ENCODE peak calls at places on chromosome 10, in five cellular contexts. K is WERI-Rb-1, S is fibroblast of pulmonary artery, F is brain microvascular endothelial cell, P is kidney epithelial cell. B is an unnamed sample.

GRCh38 chr10:91590142-91590903 is 42.5 kb downstream of the PPP1R3C start:
- DNase-seq in F (peak), P (no peak), K (no peak), S (peak), B (peak)

GRCh38 chr10:22986771-22987542 is 59.1 kb downstream of the ARMC3 start:
- DNase-seq in S (peak), K (no peak), P (no peak), F (no peak), B (no peak)

GRCh38 chr10:103661198-103661950 is 167.9 kb downstream of the NEURL1 start:
- DNase-seq in K (no peak), S (peak), F (peak), P (peak), B (peak)

GRCh38 chr10:113857210-113857609 is 2.7 kb downstream of the NHLRC2 start:
- DNase-seq in F (no peak), S (no peak), P (no peak), K (no peak), B (no peak)

GRCh38 chr10:9243861-9244515 is 1189.5 kb downstream of the GATA3 start:
- DNase-seq in K (peak), P (no peak), F (no peak), S (no peak), B (no peak)

GRCh38 chr10:6239213-6239991 is 36.7 kb downstream of the PFKFB3 start:
- DNase-seq in F (peak), S (peak), P (peak), K (no peak), B (peak)

GRCh38 chr10:95742962-95743535 is 12.9 kb upstream of the ENTPD1 start:
- DNase-seq in P (no peak), K (no peak), F (no peak), S (no peak), B (no peak)

GRCh38 chr10:128064615-128065580 is 61.3 kb downstream of the MKI67 start:
- DNase-seq in K (peak), P (peak), F (peak), S (peak), B (peak)

GRCh38 chr10:109887272-109887671 is 36.0 kb downstream of the XPNPEP1 start:
- DNase-seq in F (no peak), S (no peak), P (no peak), K (no peak), B (no peak)

GRCh38 chr10:3636356-3637181 is 148.4 kb downstream of the KLF6 start:
- DNase-seq in F (no peak), S (no peak), P (no peak), K (no peak), B (no peak)

GRCh38 chr10:99540339-99540672 is 7.6 kb downstream of the NKX2-3 start:
- DNase-seq in K (no peak), S (no peak), F (no peak), P (no peak), B (no peak)

GRCh38 chr10:70500812-70501301 is 22.3 kb downstream of the PALD1 start:
- DNase-seq in K (no peak), F (no peak), S (no peak), P (no peak), B (no peak)

GRCh38 chr10:132836832-132837540 is 51.0 kb upstream of the NKX6-2 start:
- DNase-seq in F (no peak), S (peak), K (peak), P (no peak), B (no peak)

GRCh38 chr10:43825984-43826383 is 177.3 kb upstream of the ZNF32 start:
- DNase-seq in S (no peak), P (no peak), F (no peak), K (no peak), B (no peak)

GRCh38 chr10:71941318-71941717 is 22.9 kb upstream of the CHST3 start:
- DNase-seq in S (no peak), F (no peak), K (no peak), P (no peak), B (no peak)

GRCh38 chr10:116270691-116271592 is 2.1 kb downstream of the GFRA1 start:
- DNase-seq in S (no peak), F (no peak), K (no peak), P (no peak), B (no peak)

GRCh38 chr10:38038107-38038931 is 27.8 kb downstream of the ZNF33A start:
- DNase-seq in S (peak), P (no peak), F (no peak), K (no peak), B (no peak)

GRCh38 chr10:68099736-68100135 is 9.6 kb upstream of the MYPN start:
- DNase-seq in P (no peak), F (peak), K (no peak), S (peak), B (peak)

GRCh38 chr10:93206652-93207051 is 133.0 kb downstream of the CYP26A1 start:
- DNase-seq in P (no peak), F (no peak), K (no peak), S (no peak), B (no peak)

GRCh38 chr10:77513220-77513619 is 124.4 kb downstream of the KCNMA1 start:
- DNase-seq in S (no peak), K (no peak), P (no peak), F (no peak), B (no peak)

GRCh38 chr10:5968037-5968680 is 9.2 kb downstream of the IL15RA start:
- DNase-seq in K (no peak), F (no peak), S (no peak), P (no peak), B (no peak)

GRCh38 chr10:49744924-49745605 is 17.1 kb downstream of the OGDHL start:
- DNase-seq in K (no peak), P (no peak), F (no peak), S (no peak), B (no peak)

GRCh38 chr10:15744217-15744865 is 24.6 kb upstream of the ITGA8 start:
- DNase-seq in F (peak), S (peak), K (peak), P (no peak), B (no peak)

GRCh38 chr10:31926154-31926553 is 2.5 kb downstream of the ARHGAP12 start:
- DNase-seq in P (no peak), F (no peak), S (no peak), K (no peak), B (no peak)

GRCh38 chr10:123991622-123992570 is 100.3 kb upstream of the CPXM2 start:
- DNase-seq in F (no peak), K (no peak), S (no peak), P (no peak), B (no peak)
- H3K4me3 ChIP-seq in F (no peak), K (no peak), S (no peak), P (peak), B (peak)

GRCh38 chr10:19518632-19519031 is 297.6 kb upstream of the PLXDC2 start:
- DNase-seq in P (no peak), F (no peak), K (no peak), S (no peak), B (no peak)
- H3K4me3 ChIP-seq in P (no peak), F (no peak), K (no peak), S (no peak), B (no peak)

DNA sequence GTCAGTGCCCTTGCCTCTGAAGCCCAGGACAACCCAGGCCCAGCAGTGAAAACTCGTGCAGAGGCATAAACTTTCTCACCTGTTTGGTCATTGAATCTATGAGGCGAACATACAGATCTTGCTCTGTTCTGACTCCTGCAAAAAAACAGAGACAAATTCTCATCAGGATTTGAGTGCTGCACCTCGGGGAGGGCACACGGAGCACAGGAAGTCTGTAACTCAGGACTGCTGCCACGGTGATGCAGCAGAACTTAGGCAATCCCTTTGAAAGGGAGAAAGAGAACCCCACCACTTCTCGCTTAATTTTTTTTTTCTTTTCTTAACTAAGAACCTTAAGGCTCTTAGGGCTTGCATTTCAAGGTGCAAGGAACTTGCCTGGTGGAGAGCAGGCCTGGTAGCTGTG is 2.0 kb downstream of the EBF3 start:
- DNase-seq in K (no peak), F (no peak), P (no peak), S (peak), B (no peak)
- H3K4me3 ChIP-seq in K (no peak), F (no peak), P (no peak), S (peak), B (peak)

GRCh38 chr10:58631715-58632114 is 119.0 kb downstream of the BICC1 start:
- DNase-seq in F (no peak), P (no peak), S (peak), K (no peak), B (no peak)
- H3K4me3 ChIP-seq in F (no peak), P (no peak), S (no peak), K (no peak), B (no peak)

DNA sequence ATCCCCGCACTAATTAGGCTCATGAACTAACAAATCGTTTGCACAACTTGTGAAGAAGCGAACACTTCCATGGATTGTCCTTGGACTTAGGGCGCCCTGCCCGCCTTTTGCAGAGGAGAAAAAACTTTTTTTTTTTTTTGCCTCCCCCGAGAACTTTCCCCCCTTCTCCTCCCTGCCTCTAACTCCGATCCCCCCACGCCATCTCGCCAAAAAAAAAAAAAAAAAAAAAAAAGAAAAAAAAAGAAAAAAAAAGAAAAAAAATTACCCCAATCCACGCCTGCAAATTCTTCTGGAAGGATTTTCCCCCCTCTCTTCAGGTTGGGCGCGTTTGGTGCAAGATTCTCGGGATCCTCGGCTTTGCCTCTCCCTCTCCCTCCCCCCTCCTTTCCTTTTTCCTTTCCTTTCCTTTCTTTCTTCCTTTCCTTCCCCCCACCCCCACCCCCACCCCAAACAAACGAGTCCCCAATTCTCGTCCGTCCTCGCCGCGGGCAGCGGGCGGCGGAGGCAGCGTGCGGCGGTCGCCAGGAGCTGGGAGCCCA is at the start of gene EMX2:
- DNase-seq in K (no peak), F (no peak), S (no peak), P (no peak), B (no peak)
- H3K4me3 ChIP-seq in K (peak), F (peak), S (peak), P (peak), B (peak)

DNA sequence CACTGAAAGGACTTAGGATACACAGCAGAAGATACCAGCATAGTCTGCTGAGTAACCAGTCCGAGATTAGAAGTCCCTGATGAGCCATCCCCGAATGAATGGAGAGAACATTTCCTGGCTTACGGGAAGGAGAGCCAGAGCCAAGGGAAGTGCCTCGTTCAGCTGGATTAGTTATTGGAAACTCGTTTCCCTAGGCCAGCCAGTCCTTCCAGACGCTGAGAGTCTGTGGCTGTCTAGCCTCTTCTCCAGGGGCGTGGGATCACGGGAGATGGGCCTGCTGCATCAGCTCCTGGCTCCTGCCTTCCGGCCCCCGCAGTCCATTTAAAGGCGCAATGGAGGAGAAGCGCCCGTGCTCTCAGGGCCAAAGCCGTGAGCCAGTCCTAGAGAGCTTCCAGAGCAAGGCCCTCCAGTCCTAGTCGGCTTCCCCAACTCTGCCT is 712.8 kb downstream of the PARD3 start:
- DNase-seq in S (peak), P (no peak), K (no peak), F (peak), B (peak)
- H3K4me3 ChIP-seq in S (no peak), P (no peak), K (no peak), F (no peak), B (no peak)

B was measured in skeletal muscle cell.